ENCODE peak calls at places on chromosomes 2 and 18, in four cellular contexts. One of them, this sample, is unnamed.

GRCh38 chr2:150809083-150809482 is 321.6 kb upstream of the RND3 start:
- DNase-seq in fibroblast of pulmonary artery: no peak
- DNase-seq in cardiac muscle cell: no peak
- DNase-seq in astrocyte of the cerebellum: no peak
- DNase-seq in this sample: no peak

GRCh38 chr2:141611143-141611571 is 519.7 kb downstream of the LRP1B start:
- DNase-seq in fibroblast of pulmonary artery: peak
- DNase-seq in cardiac muscle cell: peak
- DNase-seq in astrocyte of the cerebellum: no peak
- DNase-seq in this sample: no peak

GRCh38 chr2:47002480-47003381 is 87.1 kb upstream of the MCFD2 start:
- DNase-seq in fibroblast of pulmonary artery: peak
- DNase-seq in cardiac muscle cell: peak
- DNase-seq in astrocyte of the cerebellum: no peak
- DNase-seq in this sample: peak

GRCh38 chr2:131035826-131036231 is 57.4 kb downstream of the FAM168B start:
- DNase-seq in fibroblast of pulmonary artery: no peak
- DNase-seq in cardiac muscle cell: no peak
- DNase-seq in astrocyte of the cerebellum: no peak
- DNase-seq in this sample: no peak

GRCh38 chr18:69648486-69648885 is 247.8 kb downstream of the DOK6 start:
- DNase-seq in fibroblast of pulmonary artery: no peak
- DNase-seq in cardiac muscle cell: no peak
- DNase-seq in astrocyte of the cerebellum: no peak
- DNase-seq in this sample: no peak

GRCh38 chr2:109351164-109351756 is 222.3 kb downstream of the SH3RF3 start:
- DNase-seq in fibroblast of pulmonary artery: peak
- DNase-seq in cardiac muscle cell: peak
- DNase-seq in astrocyte of the cerebellum: peak
- DNase-seq in this sample: peak

GRCh38 chr2:10400568-10400977 is 47.6 kb downstream of the ODC1 start:
- DNase-seq in fibroblast of pulmonary artery: no peak
- DNase-seq in cardiac muscle cell: no peak
- DNase-seq in astrocyte of the cerebellum: no peak
- DNase-seq in this sample: no peak

GRCh38 chr2:42132066-42132965 is 36.8 kb upstream of the EML4 start:
- DNase-seq in fibroblast of pulmonary artery: peak
- DNase-seq in cardiac muscle cell: peak
- DNase-seq in astrocyte of the cerebellum: peak
- DNase-seq in this sample: peak

GRCh38 chr2:213806125-213806726 is 522.0 kb downstream of the SPAG16 start:
- DNase-seq in fibroblast of pulmonary artery: peak
- DNase-seq in cardiac muscle cell: peak
- DNase-seq in astrocyte of the cerebellum: no peak
- DNase-seq in this sample: peak

GRCh38 chr2:135570884-135571283 is 39.6 kb downstream of the R3HDM1 start:
- DNase-seq in fibroblast of pulmonary artery: no peak
- DNase-seq in cardiac muscle cell: no peak
- DNase-seq in astrocyte of the cerebellum: no peak
- DNase-seq in this sample: no peak

GRCh38 chr2:61816480-61817355 is 37.1 kb downstream of the FAM161A start:
- DNase-seq in fibroblast of pulmonary artery: no peak
- DNase-seq in cardiac muscle cell: peak
- DNase-seq in astrocyte of the cerebellum: no peak
- DNase-seq in this sample: no peak

GRCh38 chr2:24231461-24231881 is 56.6 kb downstream of the FAM228A start:
- DNase-seq in fibroblast of pulmonary artery: peak
- DNase-seq in cardiac muscle cell: peak
- DNase-seq in astrocyte of the cerebellum: no peak
- DNase-seq in this sample: no peak

GRCh38 chr18:26574958-26575864 is 26.9 kb upstream of the KCTD1 start:
- DNase-seq in fibroblast of pulmonary artery: peak
- DNase-seq in cardiac muscle cell: peak
- DNase-seq in astrocyte of the cerebellum: peak
- DNase-seq in this sample: peak

GRCh38 chr2:111673526-111673925 is 210.5 kb downstream of the ANAPC1 start:
- DNase-seq in fibroblast of pulmonary artery: no peak
- DNase-seq in cardiac muscle cell: no peak
- DNase-seq in astrocyte of the cerebellum: no peak
- DNase-seq in this sample: no peak

GRCh38 chr2:9252002-9252357 is 45.4 kb downstream of the ASAP2 start:
- DNase-seq in fibroblast of pulmonary artery: no peak
- DNase-seq in cardiac muscle cell: no peak
- DNase-seq in astrocyte of the cerebellum: no peak
- DNase-seq in this sample: no peak

GRCh38 chr2:98900721-98901120 is 35.3 kb downstream of the CRACDL start:
- DNase-seq in fibroblast of pulmonary artery: no peak
- DNase-seq in cardiac muscle cell: no peak
- DNase-seq in astrocyte of the cerebellum: no peak
- DNase-seq in this sample: no peak

GRCh38 chr2:71069376-71069775 is 928 bp downstream of the NAGK start:
- DNase-seq in fibroblast of pulmonary artery: no peak
- DNase-seq in cardiac muscle cell: no peak
- DNase-seq in astrocyte of the cerebellum: no peak
- DNase-seq in this sample: peak

GRCh38 chr2:153606623-153607022 is 128.1 kb upstream of the RPRM start:
- DNase-seq in fibroblast of pulmonary artery: no peak
- DNase-seq in cardiac muscle cell: no peak
- DNase-seq in astrocyte of the cerebellum: no peak
- DNase-seq in this sample: no peak

GRCh38 chr2:141331127-141331526 is 799.7 kb downstream of the LRP1B start:
- DNase-seq in fibroblast of pulmonary artery: peak
- DNase-seq in cardiac muscle cell: peak
- DNase-seq in astrocyte of the cerebellum: peak
- DNase-seq in this sample: peak

GRCh38 chr2:77567723-77568122 is 45.5 kb upstream of the LRRTM4 start:
- DNase-seq in fibroblast of pulmonary artery: no peak
- DNase-seq in cardiac muscle cell: no peak
- DNase-seq in astrocyte of the cerebellum: no peak
- DNase-seq in this sample: no peak

GRCh38 chr2:186853871-186854435 is 5.0 kb upstream of the ZSWIM2 start:
- DNase-seq in fibroblast of pulmonary artery: peak
- DNase-seq in cardiac muscle cell: peak
- DNase-seq in astrocyte of the cerebellum: no peak
- DNase-seq in this sample: peak

GRCh38 chr2:109463891-109464290 is 149.9 kb downstream of the SEPTIN10 start:
- DNase-seq in fibroblast of pulmonary artery: no peak
- DNase-seq in cardiac muscle cell: no peak
- DNase-seq in astrocyte of the cerebellum: no peak
- DNase-seq in this sample: no peak

GRCh38 chr2:216533504-216534068 is 34.9 kb downstream of the RPL37A start:
- DNase-seq in fibroblast of pulmonary artery: no peak
- DNase-seq in cardiac muscle cell: no peak
- DNase-seq in astrocyte of the cerebellum: no peak
- DNase-seq in this sample: no peak

GRCh38 chr2:216034065-216034464 is 20.7 kb upstream of the MREG start:
- DNase-seq in fibroblast of pulmonary artery: peak
- DNase-seq in cardiac muscle cell: peak
- DNase-seq in astrocyte of the cerebellum: peak
- DNase-seq in this sample: peak

GRCh38 chr2:203061346-203061745 is 46.7 kb downstream of the NBEAL1 start:
- DNase-seq in fibroblast of pulmonary artery: peak
- DNase-seq in cardiac muscle cell: no peak
- DNase-seq in astrocyte of the cerebellum: peak
- DNase-seq in this sample: peak

GRCh38 chr2:60294901-60295590 is 258.4 kb downstream of the BCL11A start:
- DNase-seq in fibroblast of pulmonary artery: no peak
- DNase-seq in cardiac muscle cell: no peak
- DNase-seq in astrocyte of the cerebellum: no peak
- DNase-seq in this sample: no peak

GRCh38 chr2:158043181-158043948 is 58.3 kb upstream of the UPP2 start:
- DNase-seq in fibroblast of pulmonary artery: no peak
- DNase-seq in cardiac muscle cell: no peak
- DNase-seq in astrocyte of the cerebellum: no peak
- DNase-seq in this sample: no peak

GRCh38 chr2:94986392-94986963 is 39.0 kb upstream of the MAL start:
- DNase-seq in fibroblast of pulmonary artery: peak
- DNase-seq in cardiac muscle cell: peak
- DNase-seq in astrocyte of the cerebellum: peak
- DNase-seq in this sample: peak

GRCh38 chr2:64652231-64653173 is 1.2 kb downstream of the SERTAD2 start:
- DNase-seq in fibroblast of pulmonary artery: peak
- DNase-seq in cardiac muscle cell: peak
- DNase-seq in astrocyte of the cerebellum: no peak
- DNase-seq in this sample: peak

GRCh38 chr18:5542393-5543035 is 1.3 kb downstream of the EPB41L3 start:
- DNase-seq in fibroblast of pulmonary artery: no peak
- DNase-seq in cardiac muscle cell: peak
- DNase-seq in astrocyte of the cerebellum: no peak
- DNase-seq in this sample: peak

GRCh38 chr2:197707316-197708213 is 2.4 kb downstream of the MARS2 start:
- DNase-seq in fibroblast of pulmonary artery: peak
- DNase-seq in cardiac muscle cell: peak
- DNase-seq in astrocyte of the cerebellum: peak
- DNase-seq in this sample: peak

GRCh38 chr2:224175538-224175937 is 136.5 kb upstream of the SERPINE2 start:
- DNase-seq in fibroblast of pulmonary artery: no peak
- DNase-seq in cardiac muscle cell: no peak
- DNase-seq in astrocyte of the cerebellum: no peak
- DNase-seq in this sample: no peak

GRCh38 chr2:332592-332991 is 44.7 kb upstream of the ALKAL2 start:
- DNase-seq in fibroblast of pulmonary artery: no peak
- DNase-seq in cardiac muscle cell: no peak
- DNase-seq in astrocyte of the cerebellum: no peak
- DNase-seq in this sample: no peak

GRCh38 chr18:74387362-74387761 is 69.7 kb downstream of the DIPK1C start:
- DNase-seq in fibroblast of pulmonary artery: no peak
- DNase-seq in cardiac muscle cell: no peak
- DNase-seq in astrocyte of the cerebellum: no peak
- DNase-seq in this sample: peak

GRCh38 chr18:34626404-34627137 is 83.5 kb upstream of the DTNA start:
- DNase-seq in fibroblast of pulmonary artery: no peak
- DNase-seq in cardiac muscle cell: no peak
- DNase-seq in astrocyte of the cerebellum: no peak
- DNase-seq in this sample: no peak

GRCh38 chr2:139369423-139370409 is 589.5 kb upstream of the NXPH2 start:
- DNase-seq in fibroblast of pulmonary artery: no peak
- DNase-seq in cardiac muscle cell: no peak
- DNase-seq in astrocyte of the cerebellum: no peak
- DNase-seq in this sample: no peak

GRCh38 chr2:95526360-95527341 is 42.1 kb upstream of the TRIM43B start:
- DNase-seq in fibroblast of pulmonary artery: peak
- DNase-seq in cardiac muscle cell: peak
- DNase-seq in astrocyte of the cerebellum: no peak
- DNase-seq in this sample: peak

GRCh38 chr2:181891966-181892794 is 650 bp downstream of the ITPRID2 start:
- DNase-seq in fibroblast of pulmonary artery: peak
- DNase-seq in cardiac muscle cell: peak
- DNase-seq in astrocyte of the cerebellum: no peak
- DNase-seq in this sample: peak
- TF ChIP-seq CTCF in fibroblast of pulmonary artery: no peak
- TF ChIP-seq CTCF in cardiac muscle cell: peak
- TF ChIP-seq CTCF in astrocyte of the cerebellum: no peak
- TF ChIP-seq CTCF in this sample: peak

GRCh38 chr2:26241928-26242436 is 2.5 kb downstream of the HADHA start:
- DNase-seq in fibroblast of pulmonary artery: no peak
- DNase-seq in cardiac muscle cell: no peak
- DNase-seq in astrocyte of the cerebellum: no peak
- DNase-seq in this sample: no peak
- H3K4me3 ChIP-seq in fibroblast of pulmonary artery: peak
- H3K4me3 ChIP-seq in cardiac muscle cell: peak
- H3K4me3 ChIP-seq in astrocyte of the cerebellum: no peak
- H3K4me3 ChIP-seq in this sample: no peak

GRCh38 chr2:199911052-199911876 is at the start of gene C2orf69:
- DNase-seq in fibroblast of pulmonary artery: peak
- DNase-seq in cardiac muscle cell: peak
- DNase-seq in astrocyte of the cerebellum: peak
- DNase-seq in this sample: peak
- TF ChIP-seq CTCF in fibroblast of pulmonary artery: no peak
- TF ChIP-seq CTCF in cardiac muscle cell: no peak
- TF ChIP-seq CTCF in astrocyte of the cerebellum: no peak
- TF ChIP-seq CTCF in this sample: no peak

GRCh38 chr2:237696471-237696870 is 69.1 kb downstream of the LRRFIP1 start:
- DNase-seq in fibroblast of pulmonary artery: no peak
- DNase-seq in cardiac muscle cell: no peak
- DNase-seq in astrocyte of the cerebellum: no peak
- DNase-seq in this sample: no peak

GRCh38 chr2:237699870-237700582 is 72.6 kb downstream of the LRRFIP1 start:
- DNase-seq in fibroblast of pulmonary artery: no peak
- DNase-seq in cardiac muscle cell: no peak
- DNase-seq in astrocyte of the cerebellum: no peak
- DNase-seq in this sample: no peak

GRCh38 chr2:237695201-237695780 is 67.9 kb downstream of the LRRFIP1 start:
- DNase-seq in fibroblast of pulmonary artery: peak
- DNase-seq in cardiac muscle cell: peak
- DNase-seq in astrocyte of the cerebellum: peak
- DNase-seq in this sample: peak

GRCh38 chr2:237698338-237698694 is 70.9 kb downstream of the LRRFIP1 start:
- DNase-seq in fibroblast of pulmonary artery: no peak
- DNase-seq in cardiac muscle cell: no peak
- DNase-seq in astrocyte of the cerebellum: no peak
- DNase-seq in this sample: no peak

DNA sequence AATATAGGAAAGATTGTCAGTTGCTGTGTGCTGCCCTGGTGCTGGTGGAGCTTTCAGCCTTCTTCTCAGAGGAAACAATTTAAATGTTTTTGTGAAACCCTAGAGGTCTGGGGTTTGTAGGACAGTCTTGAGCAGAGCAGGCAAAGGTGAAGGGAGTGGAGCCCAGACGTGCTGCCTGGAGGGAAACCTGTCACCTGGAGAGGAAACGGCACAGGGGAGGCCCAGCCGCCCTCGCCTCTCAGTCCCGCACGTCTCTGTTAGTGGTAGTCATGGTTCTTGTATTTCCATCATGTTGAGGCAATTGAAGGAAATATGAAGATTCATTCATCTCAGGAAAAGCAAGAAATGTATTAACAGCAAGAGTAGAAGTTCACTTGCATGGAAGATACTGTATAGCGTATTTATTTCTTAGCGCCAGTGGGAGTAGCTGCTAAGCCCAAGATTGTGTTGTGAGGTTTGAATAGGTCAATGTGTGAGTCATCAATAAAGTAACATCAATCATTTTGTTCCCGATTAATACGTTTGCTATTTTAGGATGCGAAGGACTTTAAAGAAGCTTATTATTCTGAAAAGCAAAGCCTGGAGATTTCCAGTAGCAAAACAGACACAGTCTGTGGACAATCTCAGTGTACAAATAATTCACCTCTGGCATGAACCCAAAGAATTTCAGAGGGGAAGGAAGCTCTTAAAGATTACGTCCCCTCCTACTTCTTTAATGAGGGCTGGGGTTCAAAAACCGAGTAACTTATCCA is 70.4 kb downstream of the LRRFIP1 start:
- DNase-seq in fibroblast of pulmonary artery: peak
- DNase-seq in cardiac muscle cell: peak
- DNase-seq in astrocyte of the cerebellum: no peak
- DNase-seq in this sample: no peak
- H3K4me3 ChIP-seq in fibroblast of pulmonary artery: no peak
- H3K4me3 ChIP-seq in cardiac muscle cell: no peak
- H3K4me3 ChIP-seq in astrocyte of the cerebellum: no peak
- H3K4me3 ChIP-seq in this sample: no peak

This sample was measured in AG10803.